ENCODE peak calls at places on chromosomes 4 and X, in four cellular contexts. Y is astrocyte, J is GM23248, B is K562. L is an unnamed sample.

GRCh38 chrX:72243472-72243871 is 4.6 kb upstream of the ERCC6L start:
- DNase-seq in J (peak), B (no peak), Y (peak), L (no peak)

GRCh38 chrX:139844163-139844562 is 88.7 kb downstream of the ATP11C start:
- DNase-seq in J (no peak), Y (no peak), B (no peak), L (no peak)

GRCh38 chrX:101682723-101683122 is 23.1 kb upstream of the ARMCX2 start:
- DNase-seq in Y (peak), J (peak), B (no peak), L (no peak)

GRCh38 chr4:182103614-182104319 is 139.4 kb upstream of the TENM3 start:
- DNase-seq in J (no peak), B (no peak), Y (no peak), L (no peak)

GRCh38 chr4:155602351-155603140 is 64.1 kb upstream of the GUCY1A1 start:
- DNase-seq in B (no peak), Y (no peak), J (no peak), L (no peak)

GRCh38 chr4:32169841-32170240 is 1449.7 kb downstream of the PCDH7 start:
- DNase-seq in B (no peak), Y (no peak), J (no peak), L (no peak)

GRCh38 chrX:69069086-69069445 is 96.2 kb downstream of the PJA1 start:
- DNase-seq in J (no peak), Y (no peak), B (no peak), L (no peak)

GRCh38 chr4:84483738-84484137 is 15.4 kb downstream of the NKX6-1 start:
- DNase-seq in Y (no peak), J (no peak), B (no peak), L (no peak)

GRCh38 chrX:106889468-106889867 is 13.7 kb downstream of the RIPPLY1 start:
- DNase-seq in J (no peak), Y (no peak), B (no peak), L (no peak)

GRCh38 chr4:127708985-127709384 is 21.2 kb upstream of the SLC25A31 start:
- DNase-seq in Y (peak), B (no peak), J (peak), L (no peak)

GRCh38 chr4:105058177-105058812 is 88.4 kb upstream of the TET2 start:
- DNase-seq in Y (peak), J (no peak), B (no peak), L (no peak)

GRCh38 chrX:78652971-78653822 is 5.9 kb downstream of the RTL3 start:
- DNase-seq in Y (peak), B (no peak), J (peak), L (no peak)

GRCh38 chr4:24583451-24584174 is 741 bp downstream of the DHX15 start:
- DNase-seq in Y (peak), J (peak), B (peak), L (peak)

GRCh38 chr4:146342600-146343192 is 128.4 kb downstream of the REELD1 start:
- DNase-seq in Y (peak), B (peak), J (peak), L (peak)

GRCh38 chr4:99117876-99118693 is 26.0 kb downstream of the ADH4 start:
- DNase-seq in Y (no peak), B (no peak), J (peak), L (no peak)

GRCh38 chr4:59772740-59773139 is 1427.4 kb upstream of the ADGRL3 start:
- DNase-seq in J (no peak), Y (no peak), B (no peak), L (no peak)

GRCh38 chr4:37603711-37604110 is 82.5 kb downstream of the RELL1 start:
- DNase-seq in B (no peak), J (no peak), Y (no peak), L (no peak)

GRCh38 chrX:40176979-40177430 is 79.2 kb upstream of the BCOR start:
- DNase-seq in Y (no peak), B (no peak), J (peak), L (peak)

GRCh38 chrX:44344194-44344593 is 722 bp upstream of the EFHC2 start:
- DNase-seq in B (peak), J (no peak), Y (no peak), L (no peak)

GRCh38 chrX:119389214-119389613 is 9.9 kb upstream of the SLC25A43 start:
- DNase-seq in B (no peak), Y (no peak), J (no peak), L (no peak)
- TF ChIP-seq EZH2 in B (no peak), Y (no peak), J (no peak), L (no peak)

GRCh38 chr4:41879552-41879951 is 55.7 kb upstream of the TMEM33 start:
- DNase-seq in B (no peak), Y (no peak), J (no peak), L (no peak)

GRCh38 chr4:41882622-41883347 is 52.4 kb upstream of the TMEM33 start:
- DNase-seq in Y (no peak), B (peak), J (peak), L (peak)

GRCh38 chr4:41880022-41880837 is 55.0 kb upstream of the TMEM33 start:
- DNase-seq in J (no peak), B (no peak), Y (no peak), L (peak)

GRCh38 chr4:41881931-41882621 is 53.2 kb upstream of the TMEM33 start:
- DNase-seq in Y (no peak), B (no peak), J (peak), L (peak)

DNA sequence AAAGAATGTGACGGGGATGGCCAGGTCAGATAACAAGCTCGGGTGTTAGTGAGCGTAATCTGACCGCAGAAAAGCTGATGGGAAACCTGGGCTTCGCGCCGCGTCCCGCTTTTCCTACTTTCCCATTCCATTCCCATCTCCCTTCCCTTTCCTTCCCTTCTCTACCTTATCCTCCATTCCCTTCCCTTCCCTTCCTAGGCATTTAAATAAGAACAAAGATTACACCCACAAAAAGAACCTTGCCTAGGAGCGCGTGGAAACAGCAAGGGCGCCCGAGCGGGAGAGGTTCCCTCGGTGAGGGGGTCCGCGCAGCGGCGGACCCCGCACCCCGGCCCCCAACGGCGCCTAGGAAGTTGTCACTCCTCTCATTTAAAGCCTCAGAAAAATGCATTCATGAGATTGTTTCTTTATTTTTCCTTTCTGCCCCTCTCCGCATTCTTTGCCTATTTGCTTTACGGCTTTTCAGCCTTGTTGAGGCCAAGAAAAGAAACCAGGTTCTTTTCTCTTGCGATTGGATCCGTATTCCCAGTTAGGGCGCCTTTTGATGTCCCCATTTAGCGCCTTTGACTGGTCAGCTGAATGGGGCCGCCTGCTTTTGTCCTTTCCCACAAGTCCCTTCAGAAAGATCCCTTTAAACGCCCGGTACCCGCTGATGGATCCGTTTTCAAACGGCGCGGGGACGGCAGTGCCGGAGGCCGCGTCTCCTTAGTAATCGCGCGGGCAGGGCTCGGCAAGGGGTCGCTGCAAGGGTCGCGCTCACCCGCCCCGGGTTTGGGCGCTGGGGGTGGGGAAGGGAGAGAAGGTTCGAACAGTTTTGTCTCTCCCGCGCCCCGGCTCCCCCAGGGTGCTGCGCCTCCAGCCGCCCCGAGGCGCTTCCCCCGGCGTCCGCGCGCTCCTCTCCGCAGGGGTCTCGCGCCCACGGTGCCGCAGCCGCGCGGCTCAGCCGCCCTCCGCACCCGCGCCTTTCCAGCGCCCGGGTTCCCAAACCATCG is 54.1 kb upstream of the TMEM33 start:
- DNase-seq in B (no peak), Y (no peak), J (peak), L (peak)
- TF ChIP-seq EZH2 in B (no peak), Y (no peak), J (peak), L (peak)

GRCh38 chr4:57109847-57110634 is at the start of gene IGFBP7:
- DNase-seq in B (peak), Y (no peak), J (peak), L (peak)
- TF ChIP-seq EZH2 in B (no peak), Y (no peak), J (no peak), L (peak)

DNA sequence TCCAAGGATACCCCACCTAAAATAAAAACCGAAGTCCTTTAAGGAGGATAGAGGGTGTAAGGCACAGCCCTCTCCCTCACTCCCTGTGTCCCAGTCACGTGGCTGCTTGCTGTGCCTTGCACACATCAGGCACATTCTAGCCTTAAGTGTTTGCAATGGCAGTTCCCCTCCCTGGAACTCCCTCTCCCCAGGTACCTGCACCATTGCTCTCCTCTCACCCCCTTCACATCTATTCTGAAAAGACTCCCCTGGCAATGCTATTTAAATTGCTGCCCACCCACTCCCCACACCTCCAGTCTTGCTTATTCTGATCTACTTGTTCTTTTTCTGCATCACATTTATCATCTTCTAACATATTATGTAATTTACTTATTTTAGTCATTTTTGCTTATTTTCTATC is 91.6 kb upstream of the LNX1 start:
- DNase-seq in Y (no peak), B (no peak), J (no peak), L (no peak)
- TF ChIP-seq EZH2 in Y (no peak), B (no peak), J (no peak), L (no peak)

DNA sequence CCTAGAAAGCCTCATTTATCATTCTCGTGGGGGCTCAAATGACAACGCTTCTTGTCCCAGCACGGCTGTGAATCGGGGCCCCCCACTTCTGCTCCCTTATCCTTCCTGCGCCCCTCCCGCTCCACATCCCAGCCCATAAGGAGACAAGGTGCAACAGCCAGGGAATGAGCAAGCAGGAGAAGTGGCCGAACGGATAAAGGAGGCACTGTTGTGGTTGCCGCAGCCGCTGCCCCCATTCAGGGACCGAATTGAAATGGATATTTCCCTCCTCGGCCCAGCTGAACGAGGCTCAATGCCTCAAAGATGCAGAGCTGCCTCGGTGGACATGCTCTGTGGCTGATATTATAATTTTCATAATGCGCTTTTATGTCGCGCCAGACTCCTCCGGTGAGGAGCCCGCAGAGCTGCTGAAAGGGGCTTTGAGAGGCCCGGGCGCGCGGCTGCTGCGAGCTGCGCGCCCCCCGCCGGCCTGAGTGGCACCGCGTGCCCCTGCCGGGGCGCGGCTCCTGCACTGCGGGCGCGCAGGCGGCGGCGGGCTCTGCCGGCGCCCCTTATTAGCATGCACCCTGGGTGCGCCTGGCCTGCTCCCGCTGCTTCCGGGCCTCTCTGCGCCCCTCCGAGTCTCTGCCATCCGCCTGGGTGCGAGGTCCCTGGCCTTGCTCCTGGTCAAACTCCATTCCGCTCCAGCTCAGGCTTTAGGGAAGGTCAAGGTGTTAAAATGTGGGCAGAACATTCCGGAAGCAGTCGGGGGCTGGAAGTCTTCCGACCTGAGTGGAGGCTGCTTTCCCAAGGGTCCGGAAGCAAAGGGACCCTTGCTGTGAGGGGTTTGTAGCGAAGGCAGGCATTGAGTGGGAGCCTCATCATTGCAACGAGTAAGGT is 68.2 kb upstream of the TMEM33 start:
- DNase-seq in J (no peak), Y (no peak), B (no peak), L (peak)
- TF ChIP-seq EZH2 in J (no peak), Y (peak), B (no peak), L (peak)